ENCODE peak calls at places on chromosome 10, in five cellular contexts. B, O, U, I and K are unnamed samples.

GRCh38 chr10:102644066-102644645 is at the start of gene TRIM8:
- DNase-seq in I (no peak), U (peak), B (no peak), O (peak), K (peak)

GRCh38 chr10:37856881-37857286 is 526 bp downstream of the ZNF248 start:
- DNase-seq in U (no peak), B (no peak), I (peak), O (no peak), K (no peak)

GRCh38 chr10:132671171-132672154 is 114.5 kb downstream of the NKX6-2 start:
- DNase-seq in I (no peak), U (no peak), B (no peak), O (peak), K (no peak)

GRCh38 chr10:32952541-32953276 is 5.3 kb downstream of the ITGB1 start:
- DNase-seq in B (no peak), O (no peak), U (no peak), I (no peak), K (no peak)

GRCh38 chr10:131012641-131012985 is 298.9 kb downstream of the TCERG1L start:
- DNase-seq in O (no peak), U (no peak), B (no peak), I (no peak), K (no peak)

GRCh38 chr10:128843972-128844371 is 623.1 kb upstream of the MGMT start:
- DNase-seq in I (no peak), B (peak), U (no peak), O (no peak), K (no peak)

GRCh38 chr10:86103391-86104101 is 263.0 kb downstream of the GRID1 start:
- DNase-seq in O (no peak), U (no peak), I (no peak), B (no peak), K (no peak)

GRCh38 chr10:96512524-96512991 is 1.2 kb downstream of the TLL2 start:
- DNase-seq in B (peak), I (peak), O (peak), U (peak), K (peak)

GRCh38 chr10:124287071-124287685 is 131.5 kb downstream of the OAT start:
- DNase-seq in B (no peak), U (no peak), I (no peak), O (peak), K (no peak)

GRCh38 chr10:103678104-103678526 is 177.3 kb downstream of the SH3PXD2A start:
- DNase-seq in B (peak), I (peak), O (no peak), U (peak), K (peak)

GRCh38 chr10:116548301-116548700 is 2.6 kb downstream of the PNLIP start:
- DNase-seq in O (no peak), U (no peak), I (no peak), B (no peak), K (no peak)

GRCh38 chr10:123274513-123275182 is 120.4 kb downstream of the BUB3 start:
- DNase-seq in B (no peak), I (no peak), O (no peak), U (no peak), K (no peak)

GRCh38 chr10:17479015-17479615 is 24.7 kb upstream of the ST8SIA6 start:
- DNase-seq in O (no peak), U (no peak), B (no peak), I (peak), K (no peak)

GRCh38 chr10:109880886-109881467 is 42.3 kb downstream of the XPNPEP1 start:
- DNase-seq in B (no peak), O (no peak), U (no peak), I (no peak), K (peak)

GRCh38 chr10:33536508-33536907 is 202.0 kb upstream of the NRP1 start:
- DNase-seq in U (no peak), B (no peak), I (no peak), O (no peak), K (no peak)

GRCh38 chr10:129097776-129098175 is 369.3 kb upstream of the MGMT start:
- DNase-seq in I (no peak), O (no peak), B (peak), U (no peak), K (no peak)

GRCh38 chr10:49691588-49691987 is 12.1 kb downstream of the C10orf53 start:
- DNase-seq in O (no peak), I (no peak), U (no peak), B (no peak), K (no peak)

GRCh38 chr10:4229106-4229505 is 444.1 kb upstream of the KLF6 start:
- DNase-seq in O (no peak), B (no peak), U (no peak), I (no peak), K (no peak)

GRCh38 chr10:97407211-97407951 is 6.2 kb upstream of the RRP12 start:
- DNase-seq in I (peak), U (peak), O (peak), B (peak), K (peak)

GRCh38 chr10:74589226-74589673 is 237.2 kb upstream of the KAT6B start:
- DNase-seq in B (peak), I (peak), O (peak), U (peak), K (peak)

GRCh38 chr10:31694929-31695837 is 233.4 kb downstream of the ARHGAP12 start:
- DNase-seq in O (no peak), B (no peak), U (no peak), I (peak), K (no peak)

GRCh38 chr10:124414077-124414476 is 4.6 kb downstream of the OAT start:
- DNase-seq in I (peak), O (no peak), U (no peak), B (peak), K (peak)

GRCh38 chr10:69407621-69408301 is 9.0 kb downstream of the TACR2 start:
- DNase-seq in U (no peak), B (no peak), O (no peak), I (no peak), K (no peak)

GRCh38 chr10:32347363-32347735 is 391 bp upstream of the EPC1 start:
- DNase-seq in O (no peak), U (no peak), B (no peak), I (no peak), K (no peak)

GRCh38 chr10:17175551-17175950 is 25.9 kb downstream of the TRDMT1 start:
- DNase-seq in U (no peak), O (no peak), B (peak), I (peak), K (peak)

GRCh38 chr10:5551531-5552375 is 27.0 kb downstream of the CALML3 start:
- DNase-seq in O (peak), B (no peak), I (no peak), U (no peak), K (peak)

GRCh38 chr10:84188815-84189214 is 5.5 kb upstream of the CDHR1 start:
- DNase-seq in U (no peak), B (no peak), I (no peak), O (peak), K (no peak)

GRCh38 chr10:14023612-14024348 is 306.9 kb downstream of the FRMD4A start:
- DNase-seq in B (no peak), I (no peak), O (no peak), U (no peak), K (no peak)

GRCh38 chr10:66980276-66980675 is 54.4 kb downstream of the LRRTM3 start:
- DNase-seq in I (no peak), U (no peak), O (no peak), B (no peak), K (no peak)

GRCh38 chr10:109450702-109451101 is 472.6 kb downstream of the XPNPEP1 start:
- DNase-seq in U (no peak), O (no peak), I (no peak), B (no peak), K (no peak)

GRCh38 chr10:89478085-89478738 is 57.2 kb downstream of the SLC16A12 start:
- DNase-seq in U (no peak), I (no peak), B (peak), O (no peak), K (peak)

GRCh38 chr10:98422182-98422581 is 7.2 kb upstream of the PYROXD2 start:
- DNase-seq in I (no peak), O (no peak), B (no peak), U (no peak), K (no peak)

GRCh38 chr10:98420786-98421185 is 5.8 kb upstream of the PYROXD2 start:
- DNase-seq in O (no peak), I (no peak), U (no peak), B (no peak), K (no peak)

GRCh38 chr10:98424308-98425254 is 9.6 kb upstream of the PYROXD2 start:
- DNase-seq in I (no peak), B (no peak), U (no peak), O (no peak), K (no peak)

GRCh38 chr10:98425511-98426352 is 10.8 kb upstream of the PYROXD2 start:
- DNase-seq in B (peak), I (peak), U (no peak), O (no peak), K (peak)

DNA sequence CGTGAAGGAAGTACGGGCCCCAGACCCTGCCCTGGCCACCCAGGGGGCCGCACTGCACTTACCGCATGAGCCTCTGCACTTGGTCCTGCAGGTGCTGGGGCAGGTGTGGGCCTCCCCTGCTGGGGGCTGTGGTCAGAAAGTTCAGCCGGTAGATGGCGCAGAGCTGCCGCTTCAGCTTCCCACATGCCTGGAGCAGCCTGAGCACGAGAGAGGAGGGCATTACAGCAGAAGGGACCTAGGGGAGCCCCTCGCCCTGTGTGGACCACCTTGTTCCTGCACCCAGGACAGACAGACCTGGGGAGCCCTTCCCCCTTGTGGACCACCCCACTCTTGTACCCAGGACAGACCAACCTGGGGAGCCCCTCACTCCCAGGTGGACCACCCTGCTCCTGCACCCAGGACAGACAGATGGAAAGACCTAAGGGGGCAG is 8.7 kb upstream of the PYROXD2 start:
- DNase-seq in U (no peak), O (no peak), I (no peak), B (no peak), K (no peak)
- TF ChIP-seq CTCF in U (peak), O (no peak), I (no peak), B (no peak), K (peak)

GRCh38 chr10:43137701-43137970 is 609 bp upstream of the CSGALNACT2 start:
- DNase-seq in U (peak), B (peak), O (no peak), I (peak), K (peak)
- TF ChIP-seq CTCF in U (no peak), B (no peak), O (no peak), I (no peak), K (no peak)

GRCh38 chr10:77637474-77637985 is at the start of gene KCNMA1:
- DNase-seq in O (peak), B (no peak), U (peak), I (peak), K (peak)

GRCh38 chr10:77636967-77637473 is 588 bp downstream of the KCNMA1 start:
- DNase-seq in U (peak), O (no peak), B (no peak), I (no peak), K (no peak)

GRCh38 chr10:77635402-77636227 is 2.0 kb downstream of the KCNMA1 start:
- DNase-seq in I (no peak), B (no peak), U (no peak), O (no peak), K (no peak)

GRCh38 chr10:77634939-77635338 is 2.7 kb downstream of the KCNMA1 start:
- DNase-seq in I (no peak), O (no peak), B (no peak), U (no peak), K (no peak)

GRCh38 chr10:77636286-77636966 is 1.2 kb downstream of the KCNMA1 start:
- DNase-seq in I (no peak), O (no peak), B (no peak), U (peak), K (no peak)
- TF ChIP-seq CTCF in I (peak), O (no peak), B (peak), U (peak), K (peak)

GRCh38 chr10:48459270-48460147 is 145.4 kb downstream of the ARHGAP22 start:
- DNase-seq in B (no peak), O (peak), U (no peak), I (no peak), K (no peak)
- TF ChIP-seq CTCF in B (no peak), O (no peak), U (no peak), I (no peak), K (no peak)

GRCh38 chr10:22435650-22436049 is 90.4 kb downstream of the SPAG6 start:
- DNase-seq in I (no peak), U (no peak), O (no peak), B (no peak), K (no peak)

GRCh38 chr10:22438714-22439113 is 93.4 kb downstream of the SPAG6 start:
- DNase-seq in I (no peak), B (no peak), U (no peak), O (no peak), K (no peak)

GRCh38 chr10:22436526-22436892 is 91.2 kb downstream of the SPAG6 start:
- DNase-seq in O (no peak), I (no peak), B (no peak), U (no peak), K (no peak)

GRCh38 chr10:22437620-22438588 is 92.6 kb downstream of the SPAG6 start:
- DNase-seq in I (no peak), B (peak), U (no peak), O (no peak), K (peak)

GRCh38 chr10:22436893-22437619 is 91.8 kb downstream of the SPAG6 start:
- DNase-seq in B (peak), O (peak), U (peak), I (peak), K (peak)
- TF ChIP-seq CTCF in B (no peak), O (no peak), U (no peak), I (no peak), K (no peak)

GRCh38 chr10:23829556-23829955 is 379.4 kb upstream of the KIAA1217 start:
- DNase-seq in B (no peak), O (no peak), I (no peak), U (no peak), K (no peak)
- TF ChIP-seq CTCF in B (no peak), O (no peak), I (no peak), U (no peak), K (no peak)

DNA sequence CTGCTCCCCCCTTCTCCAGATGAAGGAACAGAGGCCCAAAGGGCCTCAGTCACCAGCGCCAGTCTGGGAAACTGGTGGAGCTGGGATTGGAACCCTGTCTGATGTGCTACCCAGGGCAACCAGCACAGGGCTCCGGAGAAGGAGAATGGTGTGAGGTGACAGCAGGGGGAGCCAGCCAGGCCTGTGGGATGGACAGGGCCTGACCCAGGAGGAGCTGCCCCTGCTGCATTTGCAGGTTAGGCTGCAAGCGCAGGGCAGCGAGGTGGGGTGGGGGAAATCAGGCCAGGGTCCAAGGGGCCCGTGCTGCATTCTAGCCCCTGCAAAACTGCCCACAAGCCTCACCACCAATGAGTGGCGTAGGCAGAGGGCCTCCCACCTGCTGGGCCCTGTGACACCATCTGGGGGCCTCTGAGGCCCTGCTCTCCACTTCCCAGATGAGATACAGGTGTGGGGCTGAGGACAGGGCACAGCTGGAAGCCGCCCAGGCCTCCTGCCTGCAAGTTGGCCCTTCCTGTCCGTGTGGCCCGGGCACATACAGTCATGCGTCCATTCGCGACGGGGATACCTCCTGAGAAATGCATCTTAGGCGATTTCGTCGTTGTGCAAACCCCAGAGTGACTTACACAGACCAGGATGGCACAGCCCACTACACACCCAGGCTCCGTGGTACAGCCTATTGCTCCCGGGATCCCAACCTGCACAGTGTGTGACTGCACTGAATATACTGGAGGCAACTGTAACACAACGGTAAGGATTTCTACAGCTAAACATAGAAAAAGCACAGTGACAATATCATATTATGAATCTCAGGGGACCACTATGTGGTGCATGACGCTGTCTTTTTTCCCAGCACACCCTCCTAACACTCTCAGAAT is 45.2 kb downstream of the RASGEF1A start:
- DNase-seq in U (no peak), B (no peak), I (no peak), O (peak), K (no peak)
- TF ChIP-seq CTCF in U (no peak), B (peak), I (no peak), O (no peak), K (peak)

GRCh38 chr10:44574596-44575480 is 189.9 kb upstream of the CXCL12 start:
- DNase-seq in B (no peak), U (no peak), O (no peak), I (no peak), K (no peak)
- TF ChIP-seq CTCF in B (no peak), U (no peak), O (no peak), I (no peak), K (no peak)